ENCODE peak calls at places on chromosomes 3 and 15, in seven cellular contexts. X is activated T-cell treated with anti-CD3 and anti-CD28 coated beads for 24 hours, W is A549, H is mucosa of gallbladder, D is neural crest cell, J is A673, T is heart right ventricle. V is an unnamed sample.

GRCh38 chr3:123552095-123552714 is 32.6 kb downstream of the HACD2 start:
- DNase-seq in T (no peak), D (no peak), H (no peak), W (peak), X (no peak), J (peak), V (no peak)

GRCh38 chr3:80350771-80351170 is 583.0 kb upstream of the ROBO1 start:
- DNase-seq in W (no peak), J (no peak), H (no peak), D (no peak), X (no peak), T (no peak), V (no peak)

GRCh38 chr15:76198456-76199105 is 112.7 kb downstream of the ETFA start:
- DNase-seq in W (no peak), X (no peak), J (no peak), H (no peak), D (no peak), T (no peak), V (peak)

GRCh38 chr3:192063570-192063969 is 602.6 kb downstream of the PYDC2 start:
- DNase-seq in H (no peak), X (no peak), D (peak), W (no peak), T (peak), J (no peak), V (no peak)

GRCh38 chr3:108127301-108127988 is 36.6 kb upstream of the CD47 start:
- DNase-seq in W (no peak), J (no peak), D (no peak), T (no peak), X (peak), H (no peak), V (peak)

GRCh38 chr3:123202451-123202850 is 708 bp downstream of the SEC22A start:
- DNase-seq in T (no peak), W (peak), J (peak), H (no peak), X (no peak), D (no peak), V (no peak)

GRCh38 chr15:41559489-41560177 is 621 bp downstream of the TYRO3 start:
- DNase-seq in J (peak), X (no peak), H (no peak), T (no peak), W (no peak), D (no peak), V (no peak)

GRCh38 chr3:61669676-61670299 is 108.4 kb downstream of the PTPRG start:
- DNase-seq in X (no peak), H (no peak), D (no peak), W (no peak), T (peak), J (no peak), V (no peak)